ENCODE peak calls at places on chromosomes 13 and 19, in five cellular contexts. One of them, this sample, is unnamed.

GRCh38 chr19:49533551-49534488 is 6.0 kb downstream of the RCN3 start:
- DNase-seq in stimulated activated CD4-positive, alpha-beta T cell treated with anti-CD3 and anti-CD28 coated beads, Interleukin-1b, Interleukin-23, amount 100 ng/mL, for 1 hour: peak
- DNase-seq in AG08395: peak
- DNase-seq in NCI-H2227 treated with DMSO at 0.1 percent for 48 hours: peak
- DNase-seq in activated T-helper 1 cell treated with anti-CD3 and anti-CD28 coated beads, Interleukin-2, amount 50 U/mL, for 16 hours: peak
- DNase-seq in this sample: peak

GRCh38 chr19:43310221-43310620 is 40.9 kb upstream of the PSG9 start:
- DNase-seq in stimulated activated CD4-positive, alpha-beta T cell treated with anti-CD3 and anti-CD28 coated beads, Interleukin-1b, Interleukin-23, amount 100 ng/mL, for 1 hour: no peak
- DNase-seq in AG08395: no peak
- DNase-seq in NCI-H2227 treated with DMSO at 0.1 percent for 48 hours: no peak
- DNase-seq in activated T-helper 1 cell treated with anti-CD3 and anti-CD28 coated beads, Interleukin-2, amount 50 U/mL, for 16 hours: no peak
- DNase-seq in this sample: no peak

GRCh38 chr19:54653181-54653809 is 9.5 kb upstream of the LILRB4 start:
- DNase-seq in stimulated activated CD4-positive, alpha-beta T cell treated with anti-CD3 and anti-CD28 coated beads, Interleukin-1b, Interleukin-23, amount 100 ng/mL, for 1 hour: no peak
- DNase-seq in AG08395: peak
- DNase-seq in NCI-H2227 treated with DMSO at 0.1 percent for 48 hours: peak
- DNase-seq in activated T-helper 1 cell treated with anti-CD3 and anti-CD28 coated beads, Interleukin-2, amount 50 U/mL, for 16 hours: no peak
- DNase-seq in this sample: no peak

GRCh38 chr19:49930483-49931011 is 1.2 kb upstream of the NUP62 start:
- DNase-seq in stimulated activated CD4-positive, alpha-beta T cell treated with anti-CD3 and anti-CD28 coated beads, Interleukin-1b, Interleukin-23, amount 100 ng/mL, for 1 hour: no peak
- DNase-seq in AG08395: no peak
- DNase-seq in NCI-H2227 treated with DMSO at 0.1 percent for 48 hours: peak
- DNase-seq in activated T-helper 1 cell treated with anti-CD3 and anti-CD28 coated beads, Interleukin-2, amount 50 U/mL, for 16 hours: no peak
- DNase-seq in this sample: no peak

GRCh38 chr19:6617374-6617773 is 26.4 kb upstream of the CD70 start:
- DNase-seq in stimulated activated CD4-positive, alpha-beta T cell treated with anti-CD3 and anti-CD28 coated beads, Interleukin-1b, Interleukin-23, amount 100 ng/mL, for 1 hour: no peak
- DNase-seq in AG08395: no peak
- DNase-seq in NCI-H2227 treated with DMSO at 0.1 percent for 48 hours: no peak
- DNase-seq in activated T-helper 1 cell treated with anti-CD3 and anti-CD28 coated beads, Interleukin-2, amount 50 U/mL, for 16 hours: no peak
- DNase-seq in this sample: no peak

GRCh38 chr19:19460761-19461265 is 54.5 kb downstream of the TSSK6 start:
- DNase-seq in stimulated activated CD4-positive, alpha-beta T cell treated with anti-CD3 and anti-CD28 coated beads, Interleukin-1b, Interleukin-23, amount 100 ng/mL, for 1 hour: peak
- DNase-seq in AG08395: peak
- DNase-seq in NCI-H2227 treated with DMSO at 0.1 percent for 48 hours: no peak
- DNase-seq in activated T-helper 1 cell treated with anti-CD3 and anti-CD28 coated beads, Interleukin-2, amount 50 U/mL, for 16 hours: peak
- DNase-seq in this sample: peak

GRCh38 chr19:51796195-51796679 is 1.3 kb downstream of the FPR3 start:
- DNase-seq in stimulated activated CD4-positive, alpha-beta T cell treated with anti-CD3 and anti-CD28 coated beads, Interleukin-1b, Interleukin-23, amount 100 ng/mL, for 1 hour: no peak
- DNase-seq in AG08395: no peak
- DNase-seq in NCI-H2227 treated with DMSO at 0.1 percent for 48 hours: no peak
- DNase-seq in activated T-helper 1 cell treated with anti-CD3 and anti-CD28 coated beads, Interleukin-2, amount 50 U/mL, for 16 hours: no peak
- DNase-seq in this sample: peak

GRCh38 chr19:27774337-27774736 is 1438.6 kb downstream of the UQCRFS1 start:
- DNase-seq in stimulated activated CD4-positive, alpha-beta T cell treated with anti-CD3 and anti-CD28 coated beads, Interleukin-1b, Interleukin-23, amount 100 ng/mL, for 1 hour: no peak
- DNase-seq in AG08395: no peak
- DNase-seq in NCI-H2227 treated with DMSO at 0.1 percent for 48 hours: no peak
- DNase-seq in activated T-helper 1 cell treated with anti-CD3 and anti-CD28 coated beads, Interleukin-2, amount 50 U/mL, for 16 hours: no peak
- DNase-seq in this sample: no peak

GRCh38 chr13:45242070-45242469 is 41.2 kb upstream of the KCTD4 start:
- DNase-seq in stimulated activated CD4-positive, alpha-beta T cell treated with anti-CD3 and anti-CD28 coated beads, Interleukin-1b, Interleukin-23, amount 100 ng/mL, for 1 hour: no peak
- DNase-seq in AG08395: peak
- DNase-seq in NCI-H2227 treated with DMSO at 0.1 percent for 48 hours: no peak
- DNase-seq in activated T-helper 1 cell treated with anti-CD3 and anti-CD28 coated beads, Interleukin-2, amount 50 U/mL, for 16 hours: no peak
- DNase-seq in this sample: no peak

GRCh38 chr19:805600-806550 is 8.6 kb downstream of the PTBP1 start:
- DNase-seq in stimulated activated CD4-positive, alpha-beta T cell treated with anti-CD3 and anti-CD28 coated beads, Interleukin-1b, Interleukin-23, amount 100 ng/mL, for 1 hour: no peak
- DNase-seq in AG08395: no peak
- DNase-seq in NCI-H2227 treated with DMSO at 0.1 percent for 48 hours: no peak
- DNase-seq in activated T-helper 1 cell treated with anti-CD3 and anti-CD28 coated beads, Interleukin-2, amount 50 U/mL, for 16 hours: no peak
- DNase-seq in this sample: no peak

GRCh38 chr19:4471400-4472173 is 510 bp upstream of the HDGFL2 start:
- DNase-seq in stimulated activated CD4-positive, alpha-beta T cell treated with anti-CD3 and anti-CD28 coated beads, Interleukin-1b, Interleukin-23, amount 100 ng/mL, for 1 hour: peak
- DNase-seq in AG08395: peak
- DNase-seq in NCI-H2227 treated with DMSO at 0.1 percent for 48 hours: peak
- DNase-seq in activated T-helper 1 cell treated with anti-CD3 and anti-CD28 coated beads, Interleukin-2, amount 50 U/mL, for 16 hours: peak
- DNase-seq in this sample: peak

GRCh38 chr19:34316741-34317241 is 48.2 kb upstream of the GPI start:
- DNase-seq in stimulated activated CD4-positive, alpha-beta T cell treated with anti-CD3 and anti-CD28 coated beads, Interleukin-1b, Interleukin-23, amount 100 ng/mL, for 1 hour: no peak
- DNase-seq in AG08395: no peak
- DNase-seq in NCI-H2227 treated with DMSO at 0.1 percent for 48 hours: no peak
- DNase-seq in activated T-helper 1 cell treated with anti-CD3 and anti-CD28 coated beads, Interleukin-2, amount 50 U/mL, for 16 hours: no peak
- DNase-seq in this sample: no peak

GRCh38 chr13:110811008-110811720 is 97.7 kb downstream of the ING1 start:
- DNase-seq in stimulated activated CD4-positive, alpha-beta T cell treated with anti-CD3 and anti-CD28 coated beads, Interleukin-1b, Interleukin-23, amount 100 ng/mL, for 1 hour: no peak
- DNase-seq in AG08395: no peak
- DNase-seq in NCI-H2227 treated with DMSO at 0.1 percent for 48 hours: no peak
- DNase-seq in activated T-helper 1 cell treated with anti-CD3 and anti-CD28 coated beads, Interleukin-2, amount 50 U/mL, for 16 hours: no peak
- DNase-seq in this sample: no peak

GRCh38 chr19:55867101-55867500 is 30.8 kb downstream of the NLRP4 start:
- DNase-seq in stimulated activated CD4-positive, alpha-beta T cell treated with anti-CD3 and anti-CD28 coated beads, Interleukin-1b, Interleukin-23, amount 100 ng/mL, for 1 hour: no peak
- DNase-seq in AG08395: no peak
- DNase-seq in NCI-H2227 treated with DMSO at 0.1 percent for 48 hours: no peak
- DNase-seq in activated T-helper 1 cell treated with anti-CD3 and anti-CD28 coated beads, Interleukin-2, amount 50 U/mL, for 16 hours: no peak
- DNase-seq in this sample: no peak

GRCh38 chr19:50003810-50004419 is 21.3 kb downstream of the VRK3 start:
- DNase-seq in stimulated activated CD4-positive, alpha-beta T cell treated with anti-CD3 and anti-CD28 coated beads, Interleukin-1b, Interleukin-23, amount 100 ng/mL, for 1 hour: no peak
- DNase-seq in AG08395: peak
- DNase-seq in NCI-H2227 treated with DMSO at 0.1 percent for 48 hours: no peak
- DNase-seq in activated T-helper 1 cell treated with anti-CD3 and anti-CD28 coated beads, Interleukin-2, amount 50 U/mL, for 16 hours: no peak
- DNase-seq in this sample: no peak

GRCh38 chr13:40666058-40666904 is at the start of gene FOXO1:
- DNase-seq in stimulated activated CD4-positive, alpha-beta T cell treated with anti-CD3 and anti-CD28 coated beads, Interleukin-1b, Interleukin-23, amount 100 ng/mL, for 1 hour: peak
- DNase-seq in AG08395: peak
- DNase-seq in NCI-H2227 treated with DMSO at 0.1 percent for 48 hours: peak
- DNase-seq in activated T-helper 1 cell treated with anti-CD3 and anti-CD28 coated beads, Interleukin-2, amount 50 U/mL, for 16 hours: peak
- DNase-seq in this sample: peak